ENCODE peak calls at places on chromosome 14, in four cellular contexts. P is tibial nerve, M is tibial artery, B is fibroblast of the aortic adventitia. G is an unnamed sample.

GRCh38 chr14:58072288-58073071 is 79.5 kb downstream of the ARMH4 start:
- DNase-seq in M (peak; percentile 69), B (peak; percentile 88), P (peak; percentile 45), G (peak; percentile 77)

GRCh38 chr14:68506021-68506644 is 286.7 kb downstream of the ZFP36L1 start:
- DNase-seq in P (no peak), B (peak; percentile 64), M (no peak), G (peak; percentile 81)

GRCh38 chr14:106844608-106845285 is 1318.4 kb downstream of the TMEM121 start:
- DNase-seq in B (no peak), M (peak; percentile 75), P (peak; percentile 52), G (no peak)

GRCh38 chr14:79549515-79549914 is 661.8 kb downstream of the DIO2 start:
- DNase-seq in P (no peak), M (no peak), B (peak; percentile 3), G (no peak)

GRCh38 chr14:78227466-78228077 is 57.4 kb downstream of the NRXN3 start:
- DNase-seq in B (no peak), M (no peak), P (no peak), G (peak; percentile 85)

GRCh38 chr14:61654026-61654425 is 41.3 kb upstream of the HIF1A start:
- DNase-seq in B (no peak), M (no peak), P (no peak), G (no peak)

GRCh38 chr14:32027255-32027939 is 49.7 kb upstream of the ARHGAP5 start:
- DNase-seq in M (no peak), B (no peak), P (no peak), G (peak; percentile 70)

GRCh38 chr14:49892301-49892635 is 614 bp upstream of the ARF6 start:
- DNase-seq in B (peak; percentile 91), M (no peak), P (peak; percentile 68), G (peak; percentile 72)

GRCh38 chr14:70792939-70793338 is 16.4 kb downstream of the MAP3K9 start:
- DNase-seq in B (no peak), M (no peak), P (no peak), G (no peak)

GRCh38 chr14:88546621-88547385 is 8.0 kb downstream of the PTPN21 start:
- DNase-seq in M (no peak), B (no peak), P (no peak), G (no peak)

GRCh38 chr14:102544745-102545460 is 35.3 kb upstream of the ANKRD9 start:
- DNase-seq in P (no peak), M (no peak), B (no peak), G (no peak)

GRCh38 chr14:74619672-74620131 is 7.7 kb upstream of the LTBP2 start:
- DNase-seq in B (peak; percentile 99), M (peak; percentile 96), P (peak; percentile 88), G (peak; percentile 32)

GRCh38 chr14:68761391-68761790 is 31.5 kb downstream of the ZFP36L1 start:
- DNase-seq in B (no peak), P (no peak), M (no peak), G (no peak)

DNA sequence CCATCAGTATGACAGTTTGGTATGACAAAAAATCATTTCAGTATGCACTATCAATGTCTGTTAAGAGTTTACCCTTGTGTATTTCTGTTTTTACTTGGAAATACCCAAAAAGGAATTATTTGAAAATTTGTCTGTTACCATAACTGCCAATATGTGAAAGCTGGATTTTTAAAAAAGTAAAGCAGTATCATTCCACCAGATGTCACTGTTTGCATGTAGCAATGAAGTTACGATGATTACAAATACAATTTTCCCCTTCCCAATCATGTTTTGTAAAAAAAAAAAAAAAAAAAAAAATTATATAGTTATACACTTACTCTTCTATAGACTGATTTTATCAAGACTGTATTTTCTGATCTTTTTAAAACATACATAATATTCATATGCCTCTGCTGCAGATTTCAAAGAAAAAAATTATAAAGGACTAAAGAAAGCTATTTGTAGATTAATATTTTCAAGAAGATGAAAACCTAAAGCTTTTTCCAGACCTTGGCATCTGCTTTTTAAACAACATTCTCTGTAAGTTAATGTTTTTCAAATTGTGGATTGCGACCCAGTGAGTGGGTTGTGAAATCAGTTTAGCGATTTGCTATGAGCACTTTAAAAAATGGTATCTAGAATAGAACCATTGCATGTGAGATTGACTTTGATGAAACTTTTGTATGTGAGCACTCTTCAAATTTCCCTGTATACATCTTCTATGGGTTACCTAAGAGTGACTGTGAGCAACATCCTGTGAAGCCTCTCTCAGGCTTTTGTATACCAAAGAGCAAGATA is 114.2 kb downstream of the TTC6 start:
- DNase-seq in P (no peak), B (peak; percentile 17), M (no peak), G (peak; percentile 30)
- TF ChIP-seq CTCF in P (no peak), B (peak; percentile 31), M (no peak), G (peak; percentile 51)

GRCh38 chr14:97441740-97442362 is 644.7 kb downstream of the VRK1 start:
- DNase-seq in M (no peak), P (no peak), B (no peak), G (no peak)

GRCh38 chr14:97444248-97444647 is 647.1 kb downstream of the VRK1 start:
- DNase-seq in M (no peak), P (no peak), B (no peak), G (no peak)

GRCh38 chr14:97443412-97443811 is 646.2 kb downstream of the VRK1 start:
- DNase-seq in B (no peak), P (no peak), M (no peak), G (no peak)

GRCh38 chr14:97445367-97445766 is 648.2 kb downstream of the VRK1 start:
- DNase-seq in M (no peak), B (no peak), P (no peak), G (no peak)

DNA sequence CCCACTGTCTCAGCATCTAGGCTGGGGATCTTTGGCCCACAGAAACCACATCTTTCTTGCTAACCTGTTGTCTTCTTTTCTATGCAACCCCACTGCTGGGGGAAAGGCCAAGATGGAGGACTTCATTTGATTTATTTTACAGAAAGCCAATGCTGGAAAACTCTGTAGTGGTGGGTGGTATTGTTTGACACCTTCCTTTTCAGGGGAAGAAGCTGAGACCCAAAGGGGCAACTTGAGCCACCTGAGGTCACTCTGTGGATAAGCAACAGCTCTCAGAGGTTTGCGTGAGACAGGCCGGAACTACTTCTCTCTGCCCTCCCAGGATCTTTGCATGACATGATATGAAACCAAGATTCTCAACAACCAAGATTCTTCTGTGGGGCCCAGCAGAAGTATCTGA is 645.2 kb downstream of the VRK1 start:
- DNase-seq in B (no peak), P (no peak), M (no peak), G (no peak)
- H3K4me3 ChIP-seq in B (no peak overlapping the region), P (no peak overlapping the region), M (no peak overlapping the region), G (no peak overlapping the region)

GRCh38 chr14:99560403-99560802 is 43.6 kb downstream of the CCDC85C start:
- DNase-seq in B (no peak), P (no peak), M (no peak), G (no peak)

GRCh38 chr14:99556134-99556791 is 47.7 kb downstream of the CCDC85C start:
- DNase-seq in P (no peak), B (no peak), M (no peak), G (no peak)

GRCh38 chr14:99561827-99562226 is 42.2 kb downstream of the CCDC85C start:
- DNase-seq in P (no peak), M (no peak), B (no peak), G (peak; percentile 60)

GRCh38 chr14:99560946-99561683 is 42.9 kb downstream of the CCDC85C start:
- DNase-seq in B (no peak), P (no peak), M (no peak), G (no peak)

GRCh38 chr14:99559286-99559990 is 44.6 kb downstream of the CCDC85C start:
- DNase-seq in M (no peak), B (no peak), P (no peak), G (no peak)
- TF ChIP-seq CTCF in M (no peak), B (no peak), P (no peak), G (no peak)

DNA sequence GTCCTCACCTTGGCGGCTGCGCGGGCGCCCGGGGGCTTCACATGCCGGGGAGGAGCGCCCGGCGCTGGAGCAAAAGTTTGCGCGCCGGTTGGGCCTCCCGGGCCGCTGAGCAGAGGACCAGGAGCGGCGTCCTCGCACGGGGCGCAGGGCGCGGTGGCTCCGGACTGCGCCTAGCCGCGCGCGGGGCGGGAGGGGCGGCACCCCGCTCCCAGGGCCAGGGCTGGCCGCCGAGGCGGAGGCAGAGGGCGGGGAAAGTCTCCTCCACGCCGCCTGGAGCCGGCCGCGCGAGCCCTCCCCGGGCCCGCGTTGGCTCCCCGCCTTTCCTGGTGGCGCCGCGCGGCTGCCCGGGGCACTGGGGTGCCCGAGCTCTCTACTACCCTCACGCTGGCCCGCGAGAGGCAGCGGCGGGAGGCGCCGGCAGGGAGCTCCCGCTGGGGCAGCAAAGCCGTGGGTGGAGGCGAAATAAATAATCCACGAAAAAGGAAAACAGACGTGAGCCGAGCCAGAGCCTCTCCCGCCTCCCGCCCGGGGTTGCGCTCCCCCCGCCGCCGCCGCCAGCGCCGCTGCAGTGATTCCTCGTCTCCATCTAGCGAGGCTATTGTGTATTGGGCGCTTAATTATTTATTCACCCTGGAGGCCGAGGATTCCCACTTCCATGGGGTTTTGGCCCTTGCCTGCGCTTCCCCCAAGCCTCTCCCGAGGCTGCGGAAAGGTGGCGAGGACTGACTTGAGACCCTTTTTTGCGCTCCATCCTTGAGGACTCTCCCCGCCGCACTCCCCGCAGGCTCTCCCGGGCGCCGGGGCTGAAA is 476 bp upstream of the PRIMA1 start:
- DNase-seq in B (no peak), M (peak; percentile 85), P (no peak), G (peak; percentile 13)
- H3K4me3 ChIP-seq in B (no peak overlapping the region), M (peak overlapping the region; percentile 58), P (peak overlapping the region; percentile 45), G (peak overlapping the region; percentile 22)

G was measured in epithelial cell of esophagus.